ENCODE peak calls at places on chromosomes 3 and 15, in eight cellular contexts. L, P, M, D, S, U, J and Y are unnamed samples.

GRCh38 chr3:133294253-133294652 is 105.6 kb upstream of the BFSP2 start:
- DNase-seq in L (no peak), P (no peak), M (peak), D (no peak), S (no peak), U (no peak), J (no peak), Y (no peak)

GRCh38 chr3:177906573-177907229 is 629.5 kb upstream of the KCNMB2 start:
- DNase-seq in L (no peak), P (no peak), M (peak), D (no peak), S (no peak), U (no peak), J (no peak), Y (no peak)

GRCh38 chr3:99505646-99506269 is 132.6 kb upstream of the COL8A1 start:
- DNase-seq in L (peak), P (peak), M (peak), D (no peak), S (peak), U (no peak), J (peak), Y (no peak)

GRCh38 chr15:91456251-91456718 is 356.2 kb downstream of the SV2B start:
- DNase-seq in L (no peak), P (no peak), M (peak), D (no peak), S (no peak), U (no peak), J (peak), Y (no peak)

GRCh38 chr3:168981396-168981795 is 682.1 kb downstream of the MECOM start:
- DNase-seq in L (no peak), P (no peak), M (peak), D (no peak), S (no peak), U (no peak), J (no peak), Y (no peak)

GRCh38 chr3:24145981-24146822 is 201.1 kb downstream of the NR1D2 start:
- DNase-seq in L (no peak), P (no peak), M (peak), D (no peak), S (no peak), U (no peak), J (no peak), Y (no peak)

GRCh38 chr3:174202561-174202960 is 656.6 kb upstream of the NAALADL2 start:
- DNase-seq in L (no peak), P (no peak), M (peak), D (no peak), S (no peak), U (no peak), J (no peak), Y (no peak)

GRCh38 chr15:50049871-50050270 is 69.2 kb downstream of the ATP8B4 start:
- DNase-seq in L (no peak), P (no peak), M (peak), D (no peak), S (no peak), U (no peak), J (no peak), Y (no peak)

GRCh38 chr15:77186518-77187095 is 115.7 kb upstream of the TSPAN3 start:
- DNase-seq in L (no peak), P (no peak), M (peak), D (peak), S (no peak), U (no peak), J (no peak), Y (no peak)

GRCh38 chr3:115040673-115041286 is 106.3 kb downstream of the ZBTB20 start:
- DNase-seq in L (peak), P (peak), M (peak), D (no peak), S (no peak), U (no peak), J (peak), Y (peak)

GRCh38 chr15:88833688-88834087 is 30.5 kb downstream of the ACAN start:
- DNase-seq in L (no peak), P (no peak), M (no peak), D (no peak), S (no peak), U (no peak), J (no peak), Y (no peak)

GRCh38 chr3:112013058-112013783 is 14.5 kb downstream of the TAGLN3 start:
- DNase-seq in L (peak), P (peak), M (peak), D (no peak), S (peak), U (no peak), J (peak), Y (no peak)

GRCh38 chr3:143139786-143140185 is 20.2 kb downstream of the CHST2 start:
- DNase-seq in L (no peak), P (no peak), M (peak), D (no peak), S (no peak), U (no peak), J (no peak), Y (no peak)

GRCh38 chr15:94576889-94577533 is 345.6 kb downstream of the MCTP2 start:
- DNase-seq in L (peak), P (peak), M (no peak), D (peak), S (no peak), U (no peak), J (peak), Y (peak)

GRCh38 chr15:39959411-39959810 is 25.5 kb downstream of the EIF2AK4 start:
- DNase-seq in L (no peak), P (no peak), M (peak), D (no peak), S (no peak), U (no peak), J (no peak), Y (no peak)

GRCh38 chr3:175150812-175151411 is 291.8 kb downstream of the NAALADL2 start:
- DNase-seq in L (no peak), P (no peak), M (peak), D (no peak), S (no peak), U (peak), J (no peak), Y (peak)

GRCh38 chr15:57217716-57218598 is 158.3 kb upstream of the CGNL1 start:
- DNase-seq in L (no peak), P (no peak), M (peak), D (no peak), S (no peak), U (no peak), J (no peak), Y (peak)

GRCh38 chr3:53498993-53499641 is 4.7 kb downstream of the CACNA1D start:
- DNase-seq in L (no peak), P (no peak), M (no peak), D (no peak), S (no peak), U (no peak), J (no peak), Y (no peak)

GRCh38 chr3:52055537-52056351 is 627 bp downstream of the DUSP7 start:
- DNase-seq in L (peak), P (peak), M (peak), D (no peak), S (peak), U (no peak), J (peak), Y (no peak)

GRCh38 chr15:36863551-36863950 is 236.8 kb downstream of the MEIS2 start:
- DNase-seq in L (no peak), P (no peak), M (no peak), D (no peak), S (no peak), U (no peak), J (no peak), Y (no peak)

GRCh38 chr3:80549173-80549572 is 781.4 kb upstream of the ROBO1 start:
- DNase-seq in L (no peak), P (no peak), M (no peak), D (no peak), S (no peak), U (no peak), J (no peak), Y (no peak)

GRCh38 chr3:72625616-72626337 is 222.5 kb downstream of the SHQ1 start:
- DNase-seq in L (peak), P (no peak), M (peak), D (no peak), S (no peak), U (no peak), J (no peak), Y (no peak)

GRCh38 chr3:112126501-112126900 is 6.5 kb downstream of the GCSAM start:
- DNase-seq in L (no peak), P (no peak), M (peak), D (no peak), S (no peak), U (no peak), J (no peak), Y (no peak)

GRCh38 chr15:49823987-49824538 is 203.2 kb downstream of the DTWD1 start:
- DNase-seq in L (no peak), P (no peak), M (no peak), D (no peak), S (no peak), U (no peak), J (no peak), Y (no peak)

GRCh38 chr3:196524527-196524926 is 9.4 kb upstream of the SMCO1 start:
- DNase-seq in L (no peak), P (no peak), M (no peak), D (no peak), S (no peak), U (no peak), J (no peak), Y (no peak)

GRCh38 chr3:76826915-76827314 is 213.0 kb upstream of the ROBO2 start:
- DNase-seq in L (no peak), P (no peak), M (no peak), D (no peak), S (no peak), U (peak), J (no peak), Y (no peak)

GRCh38 chr3:197224034-197224444 is 74.4 kb downstream of the DLG1 start:
- DNase-seq in L (no peak), P (no peak), M (peak), D (no peak), S (no peak), U (peak), J (no peak), Y (peak)

GRCh38 chr15:64163662-64164362 is 990 bp upstream of the PPIB start:
- DNase-seq in L (no peak), P (no peak), M (peak), D (no peak), S (no peak), U (no peak), J (peak), Y (no peak)

GRCh38 chr3:46943237-46944187 is 33.0 kb downstream of the CCDC12 start:
- DNase-seq in L (no peak), P (no peak), M (no peak), D (no peak), S (no peak), U (no peak), J (peak), Y (no peak)

GRCh38 chr3:169218314-169218983 is 445.1 kb downstream of the MECOM start:
- DNase-seq in L (no peak), P (no peak), M (peak), D (peak), S (no peak), U (no peak), J (peak), Y (no peak)